ENCODE peak calls at places on chromosomes 2 and 18, in five cellular contexts. X is heart left ventricle, S is body of pancreas, K is uterus, Y is prostate gland. T is an unnamed sample.

GRCh38 chr2:175449616-175450015 is 268.1 kb upstream of the ATP5MC3 start:
- DNase-seq in S (no peak), Y (no peak), X (no peak), K (no peak), T (no peak)

GRCh38 chr2:127551221-127551930 is 15.9 kb downstream of the MYO7B start:
- DNase-seq in Y (no peak), X (no peak), S (no peak), K (no peak), T (no peak)

GRCh38 chr18:48310999-48311398 is 98.2 kb downstream of the ZBTB7C start:
- DNase-seq in X (no peak), K (no peak), S (no peak), Y (no peak), T (no peak)

GRCh38 chr2:28074127-28074526 is 183.6 kb downstream of the BABAM2 start:
- DNase-seq in S (no peak), X (no peak), Y (no peak), K (no peak), T (no peak)

GRCh38 chr2:66495788-66496640 is 61.1 kb downstream of the MEIS1 start:
- DNase-seq in Y (peak; percentile 80), S (peak; percentile 57), X (peak; percentile 30), K (peak; percentile 76), T (peak; percentile 65)

GRCh38 chr2:108534577-108535379 is 508 bp downstream of the LIMS1 start:
- DNase-seq in S (peak; percentile 49), X (peak; percentile 27), K (no peak), Y (peak; percentile 22), T (peak; percentile 44)

GRCh38 chr18:35941299-35941698 is 31.2 kb upstream of the RMP24 start:
- DNase-seq in Y (no peak), K (no peak), S (no peak), X (no peak), T (no peak)

GRCh38 chr2:108124733-108125132 is 115.0 kb upstream of the SULT1C3 start:
- DNase-seq in X (no peak), S (no peak), K (no peak), Y (no peak), T (no peak)

GRCh38 chr2:96869281-96869823 is 528 bp downstream of the SEMA4C start:
- DNase-seq in K (peak; percentile 91), X (peak; percentile 91), Y (peak; percentile 77), S (peak; percentile 71), T (peak; percentile 88)

GRCh38 chr2:95342556-95343320 is 45.6 kb downstream of the KCNIP3 start:
- DNase-seq in S (no peak), Y (no peak), K (peak; percentile 6), X (no peak), T (no peak)

GRCh38 chr2:1478311-1479305 is 65.3 kb downstream of the TPO start:
- DNase-seq in K (no peak), X (no peak), S (no peak), Y (no peak), T (no peak)

GRCh38 chr2:132886574-132886973 is 216.6 kb upstream of the LYPD1 start:
- DNase-seq in X (no peak), S (no peak), K (no peak), Y (no peak), T (no peak)

GRCh38 chr2:148509703-148510036 is 134.9 kb upstream of the EPC2 start:
- DNase-seq in Y (no peak), K (no peak), S (no peak), X (no peak), T (no peak)

GRCh38 chr2:148511883-148512282 is 132.7 kb upstream of the EPC2 start:
- DNase-seq in K (no peak), X (no peak), Y (no peak), S (no peak), T (no peak)

GRCh38 chr2:148513425-148513824 is 131.1 kb upstream of the EPC2 start:
- DNase-seq in S (no peak), Y (no peak), X (no peak), K (no peak), T (no peak)

GRCh38 chr2:148507970-148508369 is 136.6 kb upstream of the EPC2 start:
- DNase-seq in S (no peak), X (no peak), K (no peak), Y (no peak), T (no peak)

DNA sequence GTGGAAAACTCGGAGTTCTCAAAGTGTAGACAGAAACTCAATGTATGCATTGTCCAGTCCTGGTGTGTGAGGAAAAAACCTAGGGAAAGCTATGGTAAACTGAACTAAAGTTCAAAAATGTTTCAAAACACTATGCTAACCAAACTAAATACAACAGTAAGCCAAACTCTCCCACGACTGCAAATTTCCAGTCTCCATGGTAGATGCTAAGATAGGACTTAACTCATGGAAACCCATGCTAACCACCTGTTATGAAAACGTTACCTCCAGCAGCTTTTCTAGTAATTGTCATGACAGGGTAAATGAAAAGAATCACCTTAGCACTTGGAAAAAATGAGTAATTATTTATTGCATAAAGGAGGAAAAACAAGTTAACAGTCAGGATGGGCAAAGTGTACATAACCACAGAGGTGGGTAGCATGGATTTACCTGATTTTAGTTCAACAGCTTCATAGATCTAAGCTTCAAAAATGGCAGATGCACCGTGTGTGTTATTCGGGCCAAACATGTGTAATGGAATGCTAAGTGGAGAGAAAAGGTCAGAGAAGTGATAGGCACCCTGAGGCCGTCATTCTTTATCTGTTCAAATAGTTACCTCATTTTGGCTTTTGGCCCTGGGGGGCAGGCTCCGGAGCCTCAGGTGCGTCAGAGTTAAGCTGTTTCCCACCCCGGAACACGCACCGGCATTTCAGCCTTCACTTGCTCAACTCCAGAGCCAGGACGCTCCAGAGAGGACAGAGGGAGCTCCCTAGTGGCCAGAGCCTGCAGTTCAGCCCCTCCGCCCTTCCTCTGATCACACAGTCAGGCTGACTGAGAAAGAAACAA is 135.5 kb upstream of the EPC2 start:
- DNase-seq in K (peak; percentile 74), Y (peak; percentile 64), S (peak; percentile 85), X (peak; percentile 83), T (peak; percentile 79)
- H3K4me3 ChIP-seq in K (no peak overlapping the region), Y (no peak overlapping the region), S (no peak overlapping the region), X (peak overlapping the region; percentile 49), T (peak overlapping the region; percentile 17)

DNA sequence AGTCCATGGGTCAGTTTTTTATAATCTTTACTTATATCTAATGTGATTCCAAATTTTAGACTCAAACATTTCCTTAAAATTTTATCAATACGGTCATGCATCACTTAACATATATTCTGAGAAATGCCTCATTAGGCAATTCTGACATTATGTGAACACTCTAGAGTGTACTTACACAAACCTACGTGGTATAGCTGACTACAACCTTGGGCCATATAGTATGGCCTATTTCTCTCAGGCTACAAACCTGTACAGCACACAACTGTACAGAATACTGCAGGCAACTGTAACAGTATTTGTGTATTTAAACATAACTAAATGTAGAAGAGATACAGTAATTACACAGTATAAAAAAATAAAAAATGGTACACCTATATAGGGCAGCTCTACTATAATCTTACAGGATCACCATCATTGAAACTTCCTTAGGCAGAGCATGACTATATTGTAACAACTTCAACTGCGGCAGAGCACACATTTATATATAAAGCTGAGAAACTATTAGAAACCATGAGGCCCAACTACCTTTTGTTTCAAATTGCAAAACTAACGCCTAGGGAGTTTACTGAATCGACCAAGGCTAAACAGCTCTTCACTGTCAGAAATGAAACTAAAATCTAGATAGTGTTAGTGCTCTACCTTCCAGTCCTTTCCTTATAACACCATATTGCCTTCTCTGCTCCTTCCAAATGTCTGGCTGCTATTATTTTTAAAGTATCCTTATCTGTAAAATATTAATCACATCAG is 6.9 kb downstream of the YES1 start:
- DNase-seq in Y (no peak), X (no peak), K (no peak), S (no peak), T (no peak)
- H3K4me1 ChIP-seq in Y (no peaks in the 10 kb centered on the region), X (peaks cover 36% of the 10 kb centered on the region), K (no peaks in the 10 kb centered on the region), S (peaks cover 38% of the 10 kb centered on the region), T (peaks cover 3% of the 10 kb centered on the region)

GRCh38 chr2:99184811-99185210 is 3.8 kb downstream of the MRPL30 start:
- DNase-seq in X (no peak), Y (no peak), S (no peak), K (no peak), T (no peak)

GRCh38 chr2:99183025-99183424 is 2.0 kb downstream of the MRPL30 start:
- DNase-seq in S (no peak), X (no peak), Y (no peak), K (no peak), T (no peak)

DNA sequence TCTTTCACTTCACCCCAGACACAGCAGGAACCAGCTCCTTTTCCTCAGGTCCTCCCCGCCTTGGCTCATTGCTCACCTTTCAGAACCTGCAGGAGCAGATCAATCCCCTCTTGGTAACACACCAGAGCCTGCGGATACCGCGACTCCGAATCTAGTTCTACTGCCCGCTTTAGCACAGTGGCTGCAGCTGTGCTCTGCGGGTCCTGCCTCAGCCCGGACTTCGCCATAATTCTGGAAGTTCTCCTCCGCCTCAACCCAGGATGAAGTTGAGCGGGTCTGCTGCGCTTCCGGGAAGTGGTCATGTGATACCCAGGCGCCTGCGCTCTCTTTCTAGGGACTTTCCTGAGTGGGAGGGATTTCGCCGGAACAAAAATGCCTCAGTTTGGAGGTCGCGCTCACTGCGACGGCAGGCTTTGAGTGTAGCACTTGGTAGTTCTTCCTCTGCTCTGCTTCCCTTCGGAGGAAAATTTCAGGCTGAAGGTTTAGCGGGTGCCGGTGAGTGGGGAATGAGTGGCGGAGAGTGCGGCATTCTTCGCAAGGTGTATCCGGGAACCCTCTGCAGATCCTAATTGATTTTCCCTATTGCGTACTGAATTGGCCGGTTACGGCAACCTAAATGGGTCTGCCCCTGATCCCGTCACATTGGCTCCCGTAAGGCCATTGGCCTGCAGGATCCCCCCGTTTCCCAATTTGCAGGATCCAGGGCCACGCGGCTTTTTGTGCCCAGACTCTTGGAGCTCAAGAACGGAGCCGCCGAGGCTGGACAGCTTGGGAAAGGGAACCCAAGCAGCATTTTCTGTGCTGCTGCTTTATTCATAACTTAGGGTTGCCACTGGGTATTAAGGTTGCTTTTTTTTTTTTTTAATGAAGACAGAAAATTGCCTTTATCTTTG is at the start of the genes MITD1 and MRPL30:
- DNase-seq in S (peak; percentile 92), Y (peak; percentile 93), K (peak; percentile 93), X (peak; percentile 93), T (peak; percentile 92)
- TF ChIP-seq POLR2A in S (peak; percentile 89), Y (peak; percentile 59), K (peak; percentile 42), X (no peak), T (peak; percentile 24)

GRCh38 chr18:25351280-25351772 is 640 bp downstream of the ZNF521 start:
- DNase-seq in S (no peak), X (peak; percentile 19), K (no peak), Y (no peak), T (no peak)

GRCh38 chr18:25350561-25351201 is 1.3 kb downstream of the ZNF521 start:
- DNase-seq in Y (no peak), S (no peak), X (peak; percentile 60), K (peak; percentile 69), T (peak; percentile 84)

GRCh38 chr18:25348361-25349130 is 3.4 kb downstream of the ZNF521 start:
- DNase-seq in Y (no peak), S (no peak), X (no peak), K (no peak), T (peak; percentile 37)

GRCh38 chr18:25349926-25350560 is 1.9 kb downstream of the ZNF521 start:
- DNase-seq in S (peak; percentile 12), Y (no peak), X (peak; percentile 27), K (peak; percentile 40), T (peak; percentile 76)

DNA sequence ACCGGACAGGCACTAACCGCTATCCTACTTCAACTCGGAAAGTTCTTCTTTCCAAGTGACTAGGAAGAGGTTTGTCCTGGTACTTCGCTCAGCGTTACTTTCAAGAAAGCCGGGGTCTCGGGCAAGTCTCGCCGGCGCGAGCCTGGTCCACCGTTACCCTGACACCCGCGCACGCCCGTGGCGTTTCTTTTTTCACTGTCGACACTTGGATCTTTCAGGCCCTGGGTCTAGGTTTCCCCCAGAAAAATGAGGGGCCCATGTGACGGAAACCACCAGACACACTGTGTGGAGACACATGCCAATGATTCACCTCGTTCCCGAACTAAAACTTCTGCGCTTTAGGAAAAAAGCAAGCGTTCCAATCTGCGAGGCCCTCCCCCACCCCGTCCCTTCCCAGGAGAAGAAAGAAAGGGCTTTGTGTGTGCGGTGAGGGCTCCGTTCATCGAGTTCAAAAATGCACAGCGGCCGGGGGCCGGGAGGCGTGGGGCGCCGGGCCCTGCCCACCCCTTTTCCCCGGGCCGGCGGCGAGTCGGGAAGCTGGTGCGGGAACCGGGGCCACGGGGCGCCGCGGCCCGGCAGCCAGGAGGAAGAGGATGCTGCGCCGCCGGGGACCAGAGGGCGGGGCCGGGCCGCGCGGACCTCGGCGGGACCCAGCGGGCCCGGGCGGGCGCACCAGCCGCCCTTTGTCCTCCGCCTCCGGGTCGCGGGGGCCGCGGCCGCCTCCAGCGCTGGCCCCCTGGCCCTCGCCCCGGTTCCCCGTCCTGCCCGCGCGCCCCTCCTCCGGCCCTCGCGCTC is 2.6 kb downstream of the ZNF521 start:
- DNase-seq in X (peak; percentile 54), K (peak; percentile 46), Y (no peak), S (no peak), T (peak; percentile 51)
- H3K4me3 ChIP-seq in X (peak overlapping the region; percentile 74), K (peak overlapping the region; percentile 60), Y (peak overlapping the region; percentile 43), S (no peak overlapping the region), T (peak overlapping the region; percentile 78)